ENCODE peak calls at places on chromosomes 4 and X, in ten cellular contexts. U, L, G, M, D, H, T, O, E and S are unnamed samples.

GRCh38 chr4:2925496-2925895 is 37.7 kb downstream of the NOP14 start:
- DNase-seq in U (no peak), L (no peak), G (no peak), M (no peak), D (no peak), H (no peak), T (no peak), O (no peak), E (no peak), S (no peak)

GRCh38 chr4:37873383-37873782 is 17.5 kb upstream of the TBC1D1 start:
- DNase-seq in U (no peak), L (no peak), G (no peak), M (peak), D (no peak), H (no peak), T (no peak), O (no peak), E (peak), S (peak)

GRCh38 chr4:154691229-154691628 is 52.6 kb upstream of the LRAT start:
- DNase-seq in U (no peak), L (no peak), G (no peak), M (no peak), D (peak), H (no peak), T (no peak), O (no peak), E (no peak), S (no peak)

GRCh38 chr4:3637326-3638016 is 105.2 kb upstream of the LRPAP1 start:
- DNase-seq in U (no peak), L (no peak), G (no peak), M (no peak), D (no peak), H (no peak), T (no peak), O (no peak), E (no peak), S (no peak)

GRCh38 chr4:138243369-138243768 is 1.2 kb upstream of the SLC7A11 start:
- DNase-seq in U (no peak), L (no peak), G (no peak), M (no peak), D (peak), H (no peak), T (no peak), O (no peak), E (no peak), S (no peak)

GRCh38 chrX:130083656-130084382 is 26.5 kb downstream of the ELF4 start:
- DNase-seq in U (no peak), L (no peak), G (no peak), M (no peak), D (peak), H (no peak), T (no peak), O (no peak), E (no peak), S (no peak)

GRCh38 chr4:109548655-109549054 is 11.4 kb upstream of the MCUB start:
- DNase-seq in U (no peak), L (peak), G (peak), M (peak), D (no peak), H (no peak), T (no peak), O (no peak), E (peak), S (no peak)

GRCh38 chr4:38696697-38697096 is 32.7 kb downstream of the KLF3 start:
- DNase-seq in U (no peak), L (no peak), G (no peak), M (no peak), D (no peak), H (no peak), T (no peak), O (no peak), E (peak), S (no peak)

GRCh38 chr4:124203613-124204284 is 508.8 kb downstream of the ANKRD50 start:
- DNase-seq in U (no peak), L (peak), G (peak), M (peak), D (no peak), H (no peak), T (no peak), O (no peak), E (peak), S (no peak)

GRCh38 chr4:2846172-2846571 is 2.5 kb downstream of the ADD1 start:
- DNase-seq in U (no peak), L (no peak), G (no peak), M (no peak), D (no peak), H (no peak), T (no peak), O (no peak), E (no peak), S (no peak)

GRCh38 chr4:2934077-2934812 is 29.0 kb downstream of the NOP14 start:
- DNase-seq in U (no peak), L (no peak), G (no peak), M (peak), D (peak), H (peak), T (no peak), O (peak), E (peak), S (no peak)

GRCh38 chrX:66751136-66751782 is 112.4 kb upstream of the EDA2R start:
- DNase-seq in U (no peak), L (no peak), G (no peak), M (no peak), D (peak), H (no peak), T (no peak), O (no peak), E (peak), S (no peak)

GRCh38 chr4:186617921-186618320 is 62.6 kb upstream of the MTNR1A start:
- DNase-seq in U (no peak), L (no peak), G (no peak), M (peak), D (no peak), H (no peak), T (no peak), O (no peak), E (peak), S (no peak)

GRCh38 chr4:184413227-184414064 is 60.9 kb downstream of the IRF2 start:
- DNase-seq in U (no peak), L (no peak), G (no peak), M (no peak), D (peak), H (no peak), T (no peak), O (no peak), E (no peak), S (no peak)